ENCODE peak calls at places on chromosomes 16 and 17, in nine cellular contexts. One of them, this sample, is unnamed.

GRCh38 chr16:17224350-17224749 is 246.4 kb downstream of the XYLT1 start:
- DNase-seq in K562: no peak
- DNase-seq in astrocyte of the spinal cord: no peak
- DNase-seq in GM12865: no peak
- DNase-seq in GM12864: no peak
- DNase-seq in CD8-positive, alpha-beta T cell: no peak
- DNase-seq in ascending aorta: no peak
- DNase-seq in tibial nerve: no peak
- DNase-seq in CD4-positive, alpha-beta T cell: no peak
- DNase-seq in this sample: no peak

GRCh38 chr17:17763136-17763535 is 73.7 kb downstream of the SREBF1 start:
- DNase-seq in K562: no peak
- DNase-seq in CD8-positive, alpha-beta T cell: no peak
- DNase-seq in CD4-positive, alpha-beta T cell: no peak
- DNase-seq in tibial nerve: no peak
- DNase-seq in ascending aorta: no peak
- DNase-seq in astrocyte of the spinal cord: no peak
- DNase-seq in GM12865: no peak
- DNase-seq in GM12864: no peak
- DNase-seq in this sample: no peak

GRCh38 chr17:62965149-62965648 is 836 bp upstream of the TANC2 start:
- DNase-seq in tibial nerve: no peak
- DNase-seq in ascending aorta: no peak
- DNase-seq in GM12864: peak
- DNase-seq in GM12865: peak
- DNase-seq in astrocyte of the spinal cord: no peak
- DNase-seq in CD4-positive, alpha-beta T cell: no peak
- DNase-seq in K562: no peak
- DNase-seq in CD8-positive, alpha-beta T cell: peak
- DNase-seq in this sample: no peak

GRCh38 chr17:17175917-17176316 is 30.2 kb downstream of the PLD6 start:
- DNase-seq in K562: no peak
- DNase-seq in tibial nerve: no peak
- DNase-seq in GM12865: peak
- DNase-seq in CD4-positive, alpha-beta T cell: no peak
- DNase-seq in ascending aorta: no peak
- DNase-seq in GM12864: no peak
- DNase-seq in astrocyte of the spinal cord: no peak
- DNase-seq in CD8-positive, alpha-beta T cell: no peak
- DNase-seq in this sample: no peak

GRCh38 chr17:40021471-40021961 is 6.3 kb downstream of the CSF3 start:
- DNase-seq in K562: no peak
- DNase-seq in GM12864: no peak
- DNase-seq in CD8-positive, alpha-beta T cell: no peak
- DNase-seq in tibial nerve: no peak
- DNase-seq in GM12865: no peak
- DNase-seq in astrocyte of the spinal cord: peak
- DNase-seq in CD4-positive, alpha-beta T cell: no peak
- DNase-seq in ascending aorta: no peak
- DNase-seq in this sample: no peak

GRCh38 chr17:82333279-82334171 is at the start of gene SECTM1:
- DNase-seq in CD4-positive, alpha-beta T cell: no peak
- DNase-seq in ascending aorta: no peak
- DNase-seq in astrocyte of the spinal cord: no peak
- DNase-seq in GM12865: no peak
- DNase-seq in tibial nerve: peak
- DNase-seq in GM12864: no peak
- DNase-seq in K562: no peak
- DNase-seq in CD8-positive, alpha-beta T cell: no peak
- DNase-seq in this sample: no peak

GRCh38 chr16:9763505-9763904 is 418.7 kb downstream of the GRIN2A start:
- DNase-seq in GM12864: no peak
- DNase-seq in astrocyte of the spinal cord: no peak
- DNase-seq in CD4-positive, alpha-beta T cell: no peak
- DNase-seq in CD8-positive, alpha-beta T cell: no peak
- DNase-seq in GM12865: no peak
- DNase-seq in ascending aorta: no peak
- DNase-seq in tibial nerve: no peak
- DNase-seq in K562: no peak
- DNase-seq in this sample: no peak

GRCh38 chr16:77762260-77762659 is 26.1 kb upstream of the VAT1L start:
- DNase-seq in CD4-positive, alpha-beta T cell: no peak
- DNase-seq in GM12864: no peak
- DNase-seq in tibial nerve: no peak
- DNase-seq in GM12865: no peak
- DNase-seq in astrocyte of the spinal cord: no peak
- DNase-seq in CD8-positive, alpha-beta T cell: no peak
- DNase-seq in ascending aorta: no peak
- DNase-seq in K562: no peak
- DNase-seq in this sample: no peak

GRCh38 chr17:42598905-42599304 is 10.3 kb downstream of the RETREG3 start:
- DNase-seq in astrocyte of the spinal cord: no peak
- DNase-seq in ascending aorta: no peak
- DNase-seq in GM12864: no peak
- DNase-seq in GM12865: no peak
- DNase-seq in tibial nerve: no peak
- DNase-seq in CD4-positive, alpha-beta T cell: no peak
- DNase-seq in CD8-positive, alpha-beta T cell: no peak
- DNase-seq in K562: no peak
- DNase-seq in this sample: no peak

GRCh38 chr16:1142911-1143310 is 10.0 kb upstream of the CACNA1H start:
- DNase-seq in GM12865: no peak
- DNase-seq in CD4-positive, alpha-beta T cell: no peak
- DNase-seq in tibial nerve: no peak
- DNase-seq in CD8-positive, alpha-beta T cell: no peak
- DNase-seq in astrocyte of the spinal cord: no peak
- DNase-seq in GM12864: no peak
- DNase-seq in K562: no peak
- DNase-seq in ascending aorta: no peak
- DNase-seq in this sample: no peak

GRCh38 chr17:77692571-77693161 is 265.8 kb upstream of the TNRC6C start:
- DNase-seq in K562: no peak
- DNase-seq in astrocyte of the spinal cord: no peak
- DNase-seq in GM12865: no peak
- DNase-seq in CD8-positive, alpha-beta T cell: no peak
- DNase-seq in CD4-positive, alpha-beta T cell: no peak
- DNase-seq in GM12864: no peak
- DNase-seq in tibial nerve: no peak
- DNase-seq in ascending aorta: no peak
- DNase-seq in this sample: no peak

GRCh38 chr17:12386240-12386639 is 279.4 kb upstream of the MYOCD start:
- DNase-seq in GM12864: no peak
- DNase-seq in tibial nerve: no peak
- DNase-seq in GM12865: no peak
- DNase-seq in astrocyte of the spinal cord: peak
- DNase-seq in K562: no peak
- DNase-seq in ascending aorta: no peak
- DNase-seq in CD4-positive, alpha-beta T cell: no peak
- DNase-seq in CD8-positive, alpha-beta T cell: no peak
- DNase-seq in this sample: no peak

GRCh38 chr17:75601057-75601987 is 13.7 kb downstream of the MYO15B start:
- DNase-seq in CD4-positive, alpha-beta T cell: peak
- DNase-seq in tibial nerve: peak
- DNase-seq in CD8-positive, alpha-beta T cell: peak
- DNase-seq in astrocyte of the spinal cord: no peak
- DNase-seq in K562: peak
- DNase-seq in GM12865: peak
- DNase-seq in GM12864: peak
- DNase-seq in ascending aorta: no peak
- DNase-seq in this sample: no peak

GRCh38 chr17:38511126-38512108 is 83.2 kb downstream of the ARHGAP23 start:
- DNase-seq in K562: no peak
- DNase-seq in astrocyte of the spinal cord: peak
- DNase-seq in tibial nerve: no peak
- DNase-seq in CD4-positive, alpha-beta T cell: no peak
- DNase-seq in ascending aorta: no peak
- DNase-seq in GM12864: no peak
- DNase-seq in GM12865: no peak
- DNase-seq in CD8-positive, alpha-beta T cell: no peak
- DNase-seq in this sample: no peak

GRCh38 chr17:65131946-65132345 is 5.2 kb upstream of the RGS9 start:
- DNase-seq in tibial nerve: no peak
- DNase-seq in ascending aorta: no peak
- DNase-seq in GM12864: no peak
- DNase-seq in astrocyte of the spinal cord: peak
- DNase-seq in K562: no peak
- DNase-seq in GM12865: no peak
- DNase-seq in CD4-positive, alpha-beta T cell: no peak
- DNase-seq in CD8-positive, alpha-beta T cell: no peak
- DNase-seq in this sample: no peak

GRCh38 chr16:8552487-8553221 is 37.7 kb downstream of the TMEM114 start:
- DNase-seq in astrocyte of the spinal cord: no peak
- DNase-seq in GM12865: no peak
- DNase-seq in tibial nerve: no peak
- DNase-seq in CD8-positive, alpha-beta T cell: no peak
- DNase-seq in CD4-positive, alpha-beta T cell: no peak
- DNase-seq in GM12864: no peak
- DNase-seq in ascending aorta: no peak
- DNase-seq in K562: no peak
- DNase-seq in this sample: no peak

GRCh38 chr17:33404070-33404770 is 111.1 kb upstream of the ASIC2 start:
- DNase-seq in K562: no peak
- DNase-seq in CD8-positive, alpha-beta T cell: no peak
- DNase-seq in tibial nerve: no peak
- DNase-seq in ascending aorta: no peak
- DNase-seq in GM12864: no peak
- DNase-seq in astrocyte of the spinal cord: no peak
- DNase-seq in GM12865: no peak
- DNase-seq in CD4-positive, alpha-beta T cell: no peak
- DNase-seq in this sample: no peak

DNA sequence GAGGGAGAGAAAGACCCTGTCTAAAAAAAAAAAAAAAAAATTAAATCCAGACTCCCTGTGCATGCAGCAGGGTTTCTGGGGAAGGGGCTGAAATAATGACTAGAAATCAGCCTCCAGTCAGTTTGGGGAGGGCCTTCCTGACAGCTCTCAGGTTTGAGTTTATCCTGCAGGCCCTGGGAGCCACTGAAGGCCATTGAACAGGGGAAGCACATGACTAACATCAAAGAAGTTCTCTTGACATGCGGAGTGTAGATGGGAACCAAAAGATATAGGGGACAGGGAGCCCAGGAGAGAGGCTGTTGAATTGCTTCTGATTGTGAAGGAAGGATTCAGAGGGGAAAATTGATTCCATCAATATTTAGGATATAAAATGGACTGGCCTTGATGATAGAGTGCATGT is 2.8 kb upstream of the RABEP2 start:
- DNase-seq in K562: no peak
- DNase-seq in tibial nerve: no peak
- DNase-seq in astrocyte of the spinal cord: no peak
- DNase-seq in GM12864: no peak
- DNase-seq in ascending aorta: no peak
- DNase-seq in GM12865: no peak
- DNase-seq in CD4-positive, alpha-beta T cell: no peak
- DNase-seq in CD8-positive, alpha-beta T cell: no peak
- DNase-seq in this sample: no peak
- TF ChIP-seq CTCF in K562: no peak
- TF ChIP-seq CTCF in tibial nerve: no peak
- TF ChIP-seq CTCF in astrocyte of the spinal cord: no peak
- TF ChIP-seq CTCF in GM12864: no peak
- TF ChIP-seq CTCF in ascending aorta: no peak
- TF ChIP-seq CTCF in GM12865: no peak
- TF ChIP-seq CTCF in CD4-positive, alpha-beta T cell: no peak
- TF ChIP-seq CTCF in CD8-positive, alpha-beta T cell: no peak
- TF ChIP-seq CTCF in this sample: no peak

DNA sequence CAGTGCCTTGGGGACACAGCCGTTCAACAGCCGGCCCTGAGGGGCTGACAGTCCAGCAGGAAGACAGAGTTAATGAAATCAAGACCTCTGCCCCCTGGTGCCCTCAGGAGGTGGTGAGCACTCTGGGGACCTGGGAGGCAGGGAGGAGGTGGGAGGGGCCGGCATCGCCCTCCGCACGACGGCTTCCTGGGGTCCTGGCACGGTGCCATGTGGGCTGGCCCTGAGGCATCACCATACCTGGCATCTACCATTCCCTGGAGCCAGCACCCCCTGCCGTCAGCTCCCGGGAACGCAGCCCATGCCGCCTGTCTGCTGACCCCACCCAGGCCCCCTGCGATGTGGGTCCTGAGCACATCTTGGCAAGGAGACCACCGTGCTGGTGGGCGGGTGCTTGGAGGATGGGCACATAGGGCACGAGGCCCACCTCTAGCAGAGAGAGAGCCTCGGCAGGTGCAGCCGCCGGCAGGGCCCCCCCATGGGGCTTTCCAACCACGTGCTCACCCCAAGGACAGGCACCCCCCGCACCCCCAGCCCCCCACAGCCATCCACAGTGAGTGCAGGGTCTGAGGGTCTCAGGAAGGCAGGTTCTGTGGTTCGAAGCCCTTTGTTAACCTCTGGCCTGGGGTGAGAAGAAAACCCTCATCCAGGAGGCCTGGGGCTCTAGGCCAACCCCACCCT is 52.5 kb downstream of the ZFPM1 start:
- DNase-seq in CD4-positive, alpha-beta T cell: peak
- DNase-seq in ascending aorta: no peak
- DNase-seq in GM12865: peak
- DNase-seq in K562: peak
- DNase-seq in CD8-positive, alpha-beta T cell: peak
- DNase-seq in astrocyte of the spinal cord: no peak
- DNase-seq in tibial nerve: no peak
- DNase-seq in GM12864: no peak
- DNase-seq in this sample: peak
- TF ChIP-seq CTCF in CD4-positive, alpha-beta T cell: peak
- TF ChIP-seq CTCF in ascending aorta: peak
- TF ChIP-seq CTCF in GM12865: peak
- TF ChIP-seq CTCF in K562: no peak
- TF ChIP-seq CTCF in CD8-positive, alpha-beta T cell: peak
- TF ChIP-seq CTCF in astrocyte of the spinal cord: peak
- TF ChIP-seq CTCF in tibial nerve: no peak
- TF ChIP-seq CTCF in GM12864: peak
- TF ChIP-seq CTCF in this sample: no peak

GRCh38 chr16:2278272-2278608 is 10.3 kb upstream of the RNPS1 start:
- DNase-seq in GM12865: no peak
- DNase-seq in GM12864: no peak
- DNase-seq in K562: no peak
- DNase-seq in tibial nerve: no peak
- DNase-seq in astrocyte of the spinal cord: no peak
- DNase-seq in CD8-positive, alpha-beta T cell: no peak
- DNase-seq in CD4-positive, alpha-beta T cell: no peak
- DNase-seq in ascending aorta: no peak
- DNase-seq in this sample: no peak
- TF ChIP-seq CTCF in GM12865: no peak
- TF ChIP-seq CTCF in GM12864: no peak
- TF ChIP-seq CTCF in K562: no peak
- TF ChIP-seq CTCF in tibial nerve: no peak
- TF ChIP-seq CTCF in astrocyte of the spinal cord: peak
- TF ChIP-seq CTCF in CD8-positive, alpha-beta T cell: no peak
- TF ChIP-seq CTCF in CD4-positive, alpha-beta T cell: no peak
- TF ChIP-seq CTCF in ascending aorta: no peak
- TF ChIP-seq CTCF in this sample: no peak

DNA sequence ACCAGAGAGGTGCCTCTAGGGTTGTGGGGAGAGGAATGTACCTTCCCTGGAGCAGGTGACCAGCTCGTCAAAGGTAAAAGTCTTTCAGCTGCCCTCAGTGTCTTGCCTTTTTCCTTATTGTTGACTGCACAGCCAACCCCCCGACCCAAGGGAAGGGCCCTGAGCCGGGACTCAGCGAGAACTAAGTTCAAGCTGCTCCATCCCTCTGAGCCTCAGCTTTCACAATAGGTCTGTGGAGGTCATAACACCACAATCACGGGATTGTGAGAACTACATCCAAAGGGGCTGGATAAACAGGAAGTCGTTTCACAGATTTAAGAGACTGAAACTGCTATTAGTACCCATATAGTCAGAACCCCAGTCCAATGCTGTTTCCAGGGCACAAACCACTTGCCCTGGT is 2.6 kb upstream of the KRT36 start:
- DNase-seq in GM12864: no peak
- DNase-seq in ascending aorta: no peak
- DNase-seq in CD4-positive, alpha-beta T cell: no peak
- DNase-seq in K562: no peak
- DNase-seq in astrocyte of the spinal cord: peak
- DNase-seq in CD8-positive, alpha-beta T cell: no peak
- DNase-seq in GM12865: no peak
- DNase-seq in tibial nerve: no peak
- DNase-seq in this sample: no peak
- TF ChIP-seq CTCF in GM12864: no peak
- TF ChIP-seq CTCF in ascending aorta: no peak
- TF ChIP-seq CTCF in CD4-positive, alpha-beta T cell: no peak
- TF ChIP-seq CTCF in K562: no peak
- TF ChIP-seq CTCF in astrocyte of the spinal cord: no peak
- TF ChIP-seq CTCF in CD8-positive, alpha-beta T cell: no peak
- TF ChIP-seq CTCF in GM12865: no peak
- TF ChIP-seq CTCF in tibial nerve: no peak
- TF ChIP-seq CTCF in this sample: no peak